ENCODE peak calls at places on chromosomes 2 and 18, in four cellular contexts. D is activated naive CD4-positive, alpha-beta T cell treated with anti-CD3 and anti-CD28 coated beads for 36 hours; F is M059J; B is stimulated activated CD8-positive, alpha-beta memory T cell treated with anti-CD3 and anti-CD28 coated beads, Interleukin-12 subunit alpha, Interleukin-12 subunit beta, amount 100 ng/mL, for 1 hour. U is an unnamed sample.
A peak's percentile ranks its signal among the peaks of the same experiment; 100 is the strongest.

GRCh38 chr2:66317268-66317899 is 117.5 kb upstream of the MEIS1 start:
- DNase-seq in D (no peak), B (no peak), F (no peak), U (no peak)

GRCh38 chr2:1886405-1886992 is 142.2 kb upstream of the PXDN start:
- DNase-seq in B (peak; percentile 7), F (peak; percentile 44), D (peak; percentile 63), U (peak; percentile 78)

GRCh38 chr18:2981212-2981728 is 31.7 kb downstream of the LPIN2 start:
- DNase-seq in D (peak; percentile 39), B (no peak), F (peak; percentile 93), U (no peak)

GRCh38 chr2:73987109-73987947 is 2.6 kb downstream of the TET3 start:
- DNase-seq in F (no peak), B (no peak), D (peak; percentile 78), U (peak; percentile 63)

GRCh38 chr2:62152000-62152399 is 43.9 kb upstream of the B3GNT2 start:
- DNase-seq in F (peak; percentile 91), B (no peak), D (no peak), U (no peak)

GRCh38 chr2:23767871-23768611 is 158.9 kb downstream of the ATAD2B start:
- DNase-seq in B (no peak), F (no peak), D (no peak), U (no peak)

GRCh38 chr2:86417961-86418360 is 23.2 kb upstream of the KDM3A start:
- DNase-seq in D (no peak), F (peak; percentile 63), B (no peak), U (no peak)

GRCh38 chr2:240293126-240293864 is 142.2 kb upstream of the GPC1 start:
- DNase-seq in D (no peak), B (no peak), F (peak; percentile 4), U (no peak)

GRCh38 chr2:54704688-54705605 is 18.5 kb upstream of the EML6 start:
- DNase-seq in D (no peak), F (peak; percentile 67), B (no peak), U (no peak)

GRCh38 chr2:12881952-12882351 is 165.2 kb downstream of the TRIB2 start:
- DNase-seq in B (no peak), F (no peak), D (no peak), U (no peak)

GRCh38 chr2:21011453-21011852 is 32.4 kb downstream of the APOB start:
- DNase-seq in B (no peak), D (no peak), F (no peak), U (no peak)

GRCh38 chr2:42105330-42106256 is 57.8 kb downstream of the PKDCC start:
- DNase-seq in F (no peak), D (peak; percentile 96), B (peak; percentile 58), U (peak; percentile 62)

GRCh38 chr2:96952976-96953610 is 33.3 kb downstream of the FAM178B start:
- DNase-seq in B (no peak), F (no peak), D (no peak), U (peak; percentile 71)

GRCh38 chr18:62505669-62506494 is 16.9 kb upstream of the ZCCHC2 start:
- DNase-seq in B (no peak), D (peak; percentile 63), F (peak; percentile 83), U (no peak)

GRCh38 chr18:58484989-58485962 is 143.6 kb downstream of the ALPK2 start:
- DNase-seq in F (no peak), D (no peak), B (no peak), U (no peak)

GRCh38 chr2:18436408-18437077 is 123.9 kb downstream of the RDH14 start:
- DNase-seq in F (peak; percentile 48), B (no peak), D (no peak), U (no peak)

GRCh38 chr18:56511996-56512395 is 126.4 kb downstream of the TXNL1 start:
- DNase-seq in B (no peak), D (no peak), F (peak; percentile 8), U (no peak)